ENCODE peak calls at places on chromosome 4, in six cellular contexts. One of them, this sample, is unnamed.

GRCh38 chr4:77619408-77619807 is 13.8 kb downstream of the CXCL13 start:
- DNase-seq in K562: no peak
- DNase-seq in SK-N-SH: no peak
- DNase-seq in GM12878: no peak
- DNase-seq in HCT116: no peak
- DNase-seq in H1: no peak
- DNase-seq in this sample: no peak

GRCh38 chr4:2861631-2862436 is 18.2 kb downstream of the ADD1 start:
- DNase-seq in K562: no peak
- DNase-seq in SK-N-SH: no peak
- DNase-seq in GM12878: no peak
- DNase-seq in HCT116: no peak
- DNase-seq in H1: peak
- DNase-seq in this sample: peak

GRCh38 chr4:76208005-76208765 is 5.4 kb downstream of the SCARB2 start:
- DNase-seq in K562: no peak
- DNase-seq in SK-N-SH: peak
- DNase-seq in GM12878: no peak
- DNase-seq in HCT116: no peak
- DNase-seq in H1: no peak
- DNase-seq in this sample: peak

GRCh38 chr4:148044889-148045352 is 313.0 kb downstream of the ARHGAP10 start:
- DNase-seq in K562: no peak
- DNase-seq in SK-N-SH: peak
- DNase-seq in GM12878: peak
- DNase-seq in HCT116: no peak
- DNase-seq in H1: no peak
- DNase-seq in this sample: no peak

GRCh38 chr4:3700223-3700622 is 66.0 kb upstream of the ADRA2C start:
- DNase-seq in K562: no peak
- DNase-seq in SK-N-SH: no peak
- DNase-seq in GM12878: no peak
- DNase-seq in HCT116: no peak
- DNase-seq in H1: no peak
- DNase-seq in this sample: no peak

GRCh38 chr4:184238072-184238743 is 20.5 kb upstream of the ENPP6 start:
- DNase-seq in K562: peak
- DNase-seq in SK-N-SH: peak
- DNase-seq in GM12878: no peak
- DNase-seq in HCT116: no peak
- DNase-seq in H1: no peak
- DNase-seq in this sample: no peak

GRCh38 chr4:153497988-153498967 is 32.1 kb downstream of the TMEM131L start:
- DNase-seq in K562: no peak
- DNase-seq in SK-N-SH: no peak
- DNase-seq in GM12878: peak
- DNase-seq in HCT116: no peak
- DNase-seq in H1: peak
- DNase-seq in this sample: no peak

GRCh38 chr4:74886490-74886889 is 46.4 kb upstream of the PARM1 start:
- DNase-seq in K562: no peak
- DNase-seq in SK-N-SH: no peak
- DNase-seq in GM12878: no peak
- DNase-seq in HCT116: no peak
- DNase-seq in H1: no peak
- DNase-seq in this sample: no peak

GRCh38 chr4:153156263-153156662 is 48.0 kb upstream of the TRIM2 start:
- DNase-seq in K562: peak
- DNase-seq in SK-N-SH: no peak
- DNase-seq in GM12878: no peak
- DNase-seq in HCT116: no peak
- DNase-seq in H1: no peak
- DNase-seq in this sample: no peak

GRCh38 chr4:36638273-36638811 is 356.9 kb downstream of the DTHD1 start:
- DNase-seq in K562: no peak
- DNase-seq in SK-N-SH: no peak
- DNase-seq in GM12878: no peak
- DNase-seq in HCT116: no peak
- DNase-seq in H1: no peak
- DNase-seq in this sample: no peak

GRCh38 chr4:57607616-57608150 is 497.5 kb upstream of the IGFBP7 start:
- DNase-seq in K562: no peak
- DNase-seq in SK-N-SH: no peak
- DNase-seq in GM12878: no peak
- DNase-seq in HCT116: no peak
- DNase-seq in H1: no peak
- DNase-seq in this sample: peak

GRCh38 chr4:38800956-38801450 is 3.6 kb downstream of the TLR1 start:
- DNase-seq in K562: no peak
- DNase-seq in SK-N-SH: no peak
- DNase-seq in GM12878: no peak
- DNase-seq in HCT116: no peak
- DNase-seq in H1: no peak
- DNase-seq in this sample: no peak

GRCh38 chr4:56134272-56134671 is 185.5 kb downstream of the CEP135 start:
- DNase-seq in K562: no peak
- DNase-seq in SK-N-SH: no peak
- DNase-seq in GM12878: no peak
- DNase-seq in HCT116: no peak
- DNase-seq in H1: no peak
- DNase-seq in this sample: no peak

GRCh38 chr4:145487626-145488025 is 6.0 kb downstream of the SMAD1 start:
- DNase-seq in K562: no peak
- DNase-seq in SK-N-SH: no peak
- DNase-seq in GM12878: peak
- DNase-seq in HCT116: no peak
- DNase-seq in H1: no peak
- DNase-seq in this sample: no peak

GRCh38 chr4:176387571-176387970 is 67.8 kb downstream of the SPCS3 start:
- DNase-seq in K562: no peak
- DNase-seq in SK-N-SH: no peak
- DNase-seq in GM12878: no peak
- DNase-seq in HCT116: no peak
- DNase-seq in H1: no peak
- DNase-seq in this sample: no peak

DNA sequence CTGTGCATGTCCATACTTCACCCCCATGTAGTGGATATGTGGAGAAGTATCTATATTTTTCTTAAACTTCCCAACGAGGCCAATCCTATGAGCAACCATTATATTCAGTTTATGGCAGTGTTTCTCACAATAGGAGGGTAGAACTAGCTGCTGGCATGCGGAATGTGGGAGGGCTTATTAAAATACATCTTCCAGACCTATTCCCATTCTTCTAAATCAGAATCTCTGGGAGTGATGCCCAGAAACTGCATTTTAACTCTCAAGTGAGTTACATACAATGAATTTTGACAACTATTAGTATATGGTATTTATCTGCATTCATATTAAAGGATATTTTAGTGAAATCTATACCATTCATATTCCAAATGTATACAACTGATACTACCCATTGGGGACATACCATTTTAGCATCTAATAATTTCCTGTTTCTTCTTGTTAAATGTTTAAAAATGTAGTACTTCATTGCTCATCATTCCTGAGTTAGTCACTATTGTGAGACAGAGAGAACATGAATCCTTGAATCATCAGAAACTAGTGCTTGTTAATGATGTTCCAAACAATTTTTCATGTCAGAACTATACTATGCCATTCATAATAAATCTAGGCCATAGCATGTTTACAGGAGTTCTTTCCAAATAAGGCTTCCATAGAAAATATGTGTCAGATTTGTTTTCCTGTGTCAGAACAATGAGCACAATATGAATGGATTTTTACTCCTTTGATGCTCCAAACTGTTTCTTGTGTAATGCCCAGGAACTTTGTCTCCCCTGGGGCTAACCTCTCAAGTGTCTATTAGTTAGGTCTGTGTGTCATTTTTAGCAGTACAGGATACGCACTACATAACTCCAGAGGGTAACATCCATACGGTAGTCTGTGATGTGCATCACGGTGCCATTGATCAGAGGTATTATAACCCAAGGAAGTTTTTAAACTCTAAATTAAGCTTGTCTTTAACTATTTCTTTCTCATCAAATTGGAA is 198.8 kb upstream of the BMP3 start:
- DNase-seq in K562: no peak
- DNase-seq in SK-N-SH: no peak
- DNase-seq in GM12878: no peak
- DNase-seq in HCT116: no peak
- DNase-seq in H1: no peak
- DNase-seq in this sample: no peak
- TF ChIP-seq JUND in K562: no peak
- TF ChIP-seq JUND in SK-N-SH: peak
- TF ChIP-seq JUND in GM12878: no peak
- TF ChIP-seq JUND in HCT116: no peak
- TF ChIP-seq JUND in H1: no peak
- TF ChIP-seq JUND in this sample: no peak

GRCh38 chr4:41145571-41146078 is 68.7 kb downstream of the APBB2 start:
- DNase-seq in K562: no peak
- DNase-seq in SK-N-SH: no peak
- DNase-seq in GM12878: peak
- DNase-seq in HCT116: no peak
- DNase-seq in H1: no peak
- DNase-seq in this sample: no peak
- TF ChIP-seq JUND in K562: no peak
- TF ChIP-seq JUND in SK-N-SH: peak
- TF ChIP-seq JUND in GM12878: no peak
- TF ChIP-seq JUND in HCT116: peak
- TF ChIP-seq JUND in H1: no peak
- TF ChIP-seq JUND in this sample: no peak

GRCh38 chr4:26351685-26352084 is 30.9 kb downstream of the RBPJ start:
- DNase-seq in K562: no peak
- DNase-seq in SK-N-SH: no peak
- DNase-seq in GM12878: no peak
- DNase-seq in HCT116: no peak
- DNase-seq in H1: no peak
- DNase-seq in this sample: no peak

GRCh38 chr4:26360273-26360672 is 39.5 kb downstream of the RBPJ start:
- DNase-seq in K562: no peak
- DNase-seq in SK-N-SH: no peak
- DNase-seq in GM12878: no peak
- DNase-seq in HCT116: no peak
- DNase-seq in H1: no peak
- DNase-seq in this sample: no peak

GRCh38 chr4:26354491-26354890 is 33.7 kb downstream of the RBPJ start:
- DNase-seq in K562: no peak
- DNase-seq in SK-N-SH: no peak
- DNase-seq in GM12878: no peak
- DNase-seq in HCT116: no peak
- DNase-seq in H1: no peak
- DNase-seq in this sample: no peak

GRCh38 chr4:26355392-26356052 is 34.7 kb downstream of the RBPJ start:
- DNase-seq in K562: no peak
- DNase-seq in SK-N-SH: no peak
- DNase-seq in GM12878: no peak
- DNase-seq in HCT116: no peak
- DNase-seq in H1: no peak
- DNase-seq in this sample: no peak

DNA sequence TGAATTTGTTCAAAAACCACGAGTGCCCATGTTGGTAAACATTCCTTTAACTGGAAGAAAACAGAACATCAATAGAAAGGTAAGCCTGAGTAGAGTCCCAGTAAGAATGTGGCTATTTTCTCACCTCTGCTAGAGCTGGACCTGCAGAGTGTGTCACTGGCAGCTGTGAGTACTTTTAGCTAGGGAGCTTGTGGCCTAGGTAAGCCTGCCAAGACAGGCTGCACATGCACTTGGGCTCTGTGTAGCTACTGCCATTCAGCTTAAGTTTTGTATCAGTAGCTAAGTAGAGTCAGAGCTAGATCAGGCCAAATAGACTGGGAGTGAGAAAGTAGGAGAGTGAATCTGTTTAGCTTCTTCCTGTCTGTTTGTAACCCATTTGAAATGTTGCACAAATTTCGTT is 35.3 kb downstream of the RBPJ start:
- DNase-seq in K562: no peak
- DNase-seq in SK-N-SH: no peak
- DNase-seq in GM12878: peak
- DNase-seq in HCT116: no peak
- DNase-seq in H1: no peak
- DNase-seq in this sample: no peak
- TF ChIP-seq JUND in K562: no peak
- TF ChIP-seq JUND in SK-N-SH: no peak
- TF ChIP-seq JUND in GM12878: no peak
- TF ChIP-seq JUND in HCT116: no peak
- TF ChIP-seq JUND in H1: no peak
- TF ChIP-seq JUND in this sample: no peak

DNA sequence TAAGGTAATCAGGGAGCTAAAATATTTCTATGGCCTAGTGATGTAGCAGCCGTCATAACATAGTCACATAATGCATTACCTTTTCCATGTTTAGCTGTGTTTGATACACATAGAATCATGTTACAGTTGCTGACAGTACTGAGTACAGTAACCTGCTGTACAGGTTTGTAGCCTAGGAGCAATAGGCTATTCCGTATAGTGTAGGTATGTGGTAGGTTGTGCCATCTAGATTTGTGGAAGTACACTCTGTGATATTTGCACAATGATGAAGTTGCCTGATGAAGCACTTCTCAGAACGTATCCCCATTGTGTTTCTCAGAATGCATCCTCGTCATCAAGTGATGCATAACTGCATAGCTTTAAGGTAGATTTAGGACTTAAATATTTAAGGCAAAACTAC is 495.6 kb upstream of the ZFP42 start:
- DNase-seq in K562: no peak
- DNase-seq in SK-N-SH: no peak
- DNase-seq in GM12878: no peak
- DNase-seq in HCT116: no peak
- DNase-seq in H1: no peak
- DNase-seq in this sample: no peak
- TF ChIP-seq JUND in K562: no peak
- TF ChIP-seq JUND in SK-N-SH: no peak
- TF ChIP-seq JUND in GM12878: no peak
- TF ChIP-seq JUND in HCT116: no peak
- TF ChIP-seq JUND in H1: no peak
- TF ChIP-seq JUND in this sample: no peak